ENCODE peak calls at places on chromosomes 6 and 20, in nine cellular contexts. B, H, X, Z, F, I, N, M and Y are unnamed samples.
A peak's percentile ranks its signal among the peaks of the same experiment; 100 is the strongest.

GRCh38 chr6:83868639-83869038 is 9.2 kb downstream of the CYB5R4 start:
- DNase-seq in M (no peak), I (no peak), X (no peak), B (no peak), H (no peak), F (no peak), Z (no peak), N (no peak), Y (no peak)

GRCh38 chr6:47153066-47153755 is 111.1 kb upstream of the ADGRF1 start:
- DNase-seq in M (no peak), H (no peak), N (no peak), F (no peak), X (no peak), I (no peak), Z (no peak), B (no peak), Y (no peak)

GRCh38 chr6:164124473-164124872 is 710.0 kb downstream of the QKI start:
- DNase-seq in I (no peak), F (no peak), B (no peak), Z (no peak), H (no peak), M (no peak), X (no peak), N (no peak), Y (no peak)

GRCh38 chr6:162389353-162390085 is 338.0 kb downstream of the PRKN start:
- DNase-seq in Z (no peak), I (no peak), N (no peak), M (no peak), F (no peak), X (no peak), H (no peak), B (no peak), Y (no peak)

GRCh38 chr6:144415014-144415413 is 129.9 kb downstream of the UTRN start:
- DNase-seq in I (no peak), X (no peak), N (no peak), Z (no peak), M (no peak), F (no peak), H (peak; percentile 29), B (no peak), Y (no peak)

GRCh38 chr6:33851959-33852358 is 48.2 kb upstream of the MLN start:
- DNase-seq in M (no peak), Z (no peak), I (no peak), B (no peak), H (no peak), N (no peak), X (no peak), F (peak; percentile 15), Y (no peak)

GRCh38 chr6:125843593-125843992 is 52.8 kb downstream of the NCOA7 start:
- DNase-seq in Z (no peak), H (no peak), X (no peak), N (no peak), I (no peak), B (no peak), M (peak; percentile 85), F (no peak), Y (no peak)

GRCh38 chr20:19249515-19249914 is 37.1 kb downstream of the SLC24A3 start:
- DNase-seq in I (no peak), N (no peak), X (no peak), B (no peak), F (no peak), Z (no peak), H (no peak), M (peak; percentile 3), Y (no peak)

GRCh38 chr20:42018979-42019378 is 400.8 kb upstream of the CHD6 start:
- DNase-seq in X (no peak), B (no peak), H (no peak), Z (no peak), I (no peak), F (no peak), M (no peak), N (no peak), Y (no peak)